ENCODE peak calls at places on chromosomes 12 and 14, in six cellular contexts. One of them, this sample, is unnamed.
A peak's percentile ranks its signal among the peaks of the same experiment; 100 is the strongest.

GRCh38 chr14:51019089-51019488 is 74.8 kb upstream of the PYGL start:
- DNase-seq in WTC11: no peak
- DNase-seq in K562: no peak
- DNase-seq in HCT116: no peak
- DNase-seq in H1: no peak
- DNase-seq in HepG2: no peak
- DNase-seq in this sample: no peak

GRCh38 chr12:81176796-81177195 is 98.9 kb downstream of the ACSS3 start:
- DNase-seq in HCT116: no peak
- DNase-seq in K562: no peak
- DNase-seq in WTC11: no peak
- DNase-seq in H1: no peak
- DNase-seq in HepG2: no peak
- DNase-seq in this sample: no peak

GRCh38 chr12:11853126-11853525 is 203.7 kb downstream of the ETV6 start:
- DNase-seq in K562: no peak
- DNase-seq in HCT116: no peak
- DNase-seq in H1: no peak
- DNase-seq in WTC11: no peak
- DNase-seq in HepG2: no peak
- DNase-seq in this sample: no peak

GRCh38 chr14:79573486-79573885 is 637.8 kb downstream of the DIO2 start:
- DNase-seq in WTC11: no peak
- DNase-seq in K562: no peak
- DNase-seq in HepG2: no peak
- DNase-seq in H1: no peak
- DNase-seq in HCT116: no peak
- DNase-seq in this sample: no peak

GRCh38 chr12:132827763-132828703 is 636 bp downstream of the GOLGA3 start:
- DNase-seq in WTC11: no peak
- DNase-seq in H1: no peak
- DNase-seq in K562: peak; percentile 53
- DNase-seq in HCT116: no peak
- DNase-seq in HepG2: peak; percentile 28
- DNase-seq in this sample: no peak

GRCh38 chr12:75660107-75660530 is 148.7 kb upstream of the KRR1 start:
- DNase-seq in K562: no peak
- DNase-seq in WTC11: no peak
- DNase-seq in H1: no peak
- DNase-seq in HepG2: no peak
- DNase-seq in HCT116: peak; percentile 99
- DNase-seq in this sample: no peak

GRCh38 chr14:32560213-32560857 is 231.2 kb downstream of the AKAP6 start:
- DNase-seq in WTC11: peak; percentile 51
- DNase-seq in HepG2: peak; percentile 82
- DNase-seq in HCT116: peak; percentile 54
- DNase-seq in K562: peak; percentile 56
- DNase-seq in H1: peak; percentile 60
- DNase-seq in this sample: no peak

GRCh38 chr14:104090071-104090748 is 4.7 kb downstream of the ASPG start:
- DNase-seq in HCT116: no peak
- DNase-seq in K562: no peak
- DNase-seq in HepG2: no peak
- DNase-seq in H1: peak; percentile 36
- DNase-seq in WTC11: no peak
- DNase-seq in this sample: no peak

GRCh38 chr14:37865719-37866549 is 270.5 kb downstream of the TTC6 start:
- DNase-seq in HepG2: peak; percentile 32
- DNase-seq in WTC11: no peak
- DNase-seq in HCT116: no peak
- DNase-seq in H1: no peak
- DNase-seq in K562: no peak
- DNase-seq in this sample: no peak

GRCh38 chr14:58969951-58970751 is 218.3 kb upstream of the DAAM1 start:
- DNase-seq in WTC11: peak; percentile 22
- DNase-seq in HepG2: no peak
- DNase-seq in H1: peak; percentile 54
- DNase-seq in HCT116: no peak
- DNase-seq in K562: peak; percentile 1
- DNase-seq in this sample: peak; percentile 43

GRCh38 chr12:118188690-118189371 is 52.9 kb downstream of the PEBP1 start:
- DNase-seq in H1: no peak
- DNase-seq in HepG2: no peak
- DNase-seq in WTC11: no peak
- DNase-seq in HCT116: no peak
- DNase-seq in K562: no peak
- DNase-seq in this sample: no peak

GRCh38 chr14:75229576-75229922 is 49.1 kb upstream of the FOS start:
- DNase-seq in WTC11: no peak
- DNase-seq in H1: no peak
- DNase-seq in K562: no peak
- DNase-seq in HCT116: no peak
- DNase-seq in HepG2: no peak
- DNase-seq in this sample: no peak

GRCh38 chr14:35158951-35159653 is 36.8 kb downstream of the PRORP start:
- DNase-seq in K562: no peak
- DNase-seq in WTC11: no peak
- DNase-seq in HCT116: no peak
- DNase-seq in HepG2: peak; percentile 44
- DNase-seq in H1: no peak
- DNase-seq in this sample: no peak

GRCh38 chr12:121653999-121654398 is 15.5 kb downstream of the MORN3 start:
- DNase-seq in HCT116: no peak
- DNase-seq in WTC11: no peak
- DNase-seq in K562: peak; percentile 79
- DNase-seq in H1: no peak
- DNase-seq in HepG2: no peak
- DNase-seq in this sample: no peak

GRCh38 chr12:119312904-119313303 is 21.6 kb upstream of the CCDC60 start:
- DNase-seq in H1: no peak
- DNase-seq in HepG2: no peak
- DNase-seq in WTC11: no peak
- DNase-seq in K562: no peak
- DNase-seq in HCT116: no peak
- DNase-seq in this sample: no peak

GRCh38 chr12:109772622-109773321 is 59.1 kb downstream of the FAM222A start:
- DNase-seq in H1: no peak
- DNase-seq in K562: no peak
- DNase-seq in WTC11: no peak
- DNase-seq in HCT116: no peak
- DNase-seq in HepG2: no peak
- DNase-seq in this sample: no peak

GRCh38 chr14:26021759-26022158 is 576.1 kb downstream of the NOVA1 start:
- DNase-seq in K562: no peak
- DNase-seq in HCT116: no peak
- DNase-seq in WTC11: no peak
- DNase-seq in H1: no peak
- DNase-seq in HepG2: no peak
- DNase-seq in this sample: no peak

GRCh38 chr12:109125791-109126190 is 9.4 kb downstream of the ACACB start:
- DNase-seq in WTC11: no peak
- DNase-seq in HCT116: no peak
- DNase-seq in HepG2: no peak
- DNase-seq in H1: no peak
- DNase-seq in K562: no peak
- DNase-seq in this sample: no peak

GRCh38 chr12:93090768-93091172 is 161.7 kb upstream of the EEA1 start:
- DNase-seq in H1: no peak
- DNase-seq in WTC11: no peak
- DNase-seq in HCT116: peak; percentile 76
- DNase-seq in K562: no peak
- DNase-seq in HepG2: no peak
- DNase-seq in this sample: no peak

GRCh38 chr12:114903394-114903748 is 219.4 kb upstream of the TBX3 start:
- DNase-seq in H1: no peak
- DNase-seq in HCT116: no peak
- DNase-seq in K562: no peak
- DNase-seq in HepG2: no peak
- DNase-seq in WTC11: no peak
- DNase-seq in this sample: no peak

GRCh38 chr12:127984386-127985055 is 282.4 kb upstream of the TMEM132C start:
- DNase-seq in HepG2: no peak
- DNase-seq in K562: no peak
- DNase-seq in H1: no peak
- DNase-seq in WTC11: no peak
- DNase-seq in HCT116: no peak
- DNase-seq in this sample: no peak

GRCh38 chr12:71636704-71637115 is 26.9 kb downstream of the ZFC3H1 start:
- DNase-seq in H1: no peak
- DNase-seq in K562: peak; percentile 70
- DNase-seq in HCT116: peak; percentile 57
- DNase-seq in WTC11: no peak
- DNase-seq in HepG2: peak; percentile 70
- DNase-seq in this sample: peak; percentile 12

GRCh38 chr14:99768381-99768780 is 24.8 kb upstream of the EML1 start:
- DNase-seq in WTC11: no peak
- DNase-seq in HCT116: no peak
- DNase-seq in H1: no peak
- DNase-seq in K562: no peak
- DNase-seq in HepG2: no peak
- DNase-seq in this sample: no peak

GRCh38 chr12:115155665-115156645 is 472.0 kb upstream of the TBX3 start:
- DNase-seq in HepG2: no peak
- DNase-seq in WTC11: no peak
- DNase-seq in H1: no peak
- DNase-seq in HCT116: no peak
- DNase-seq in K562: no peak
- DNase-seq in this sample: no peak

GRCh38 chr12:58888131-58888783 is 32.0 kb downstream of the LRIG3 start:
- DNase-seq in WTC11: no peak
- DNase-seq in K562: no peak
- DNase-seq in H1: no peak
- DNase-seq in HepG2: no peak
- DNase-seq in HCT116: no peak
- DNase-seq in this sample: no peak

GRCh38 chr12:98373019-98373554 is 142.3 kb upstream of the TMPO start:
- DNase-seq in HCT116: peak; percentile 39
- DNase-seq in HepG2: peak; percentile 30
- DNase-seq in WTC11: no peak
- DNase-seq in H1: no peak
- DNase-seq in K562: peak; percentile 65
- DNase-seq in this sample: no peak

GRCh38 chr12:121015825-121016766 is at the start of gene C12orf43:
- DNase-seq in HCT116: peak; percentile 84
- DNase-seq in H1: peak; percentile 96
- DNase-seq in HepG2: peak; percentile 91
- DNase-seq in WTC11: peak; percentile 95
- DNase-seq in K562: peak; percentile 96
- DNase-seq in this sample: peak; percentile 77

GRCh38 chr14:90616881-90617280 is 199.3 kb downstream of the TTC7B start:
- DNase-seq in H1: no peak
- DNase-seq in WTC11: no peak
- DNase-seq in HepG2: no peak
- DNase-seq in K562: peak; percentile 12
- DNase-seq in HCT116: no peak
- DNase-seq in this sample: no peak

GRCh38 chr12:93853698-93854478 is 176.7 kb downstream of the CRADD start:
- DNase-seq in HCT116: no peak
- DNase-seq in WTC11: no peak
- DNase-seq in HepG2: no peak
- DNase-seq in K562: no peak
- DNase-seq in H1: no peak
- DNase-seq in this sample: no peak

GRCh38 chr12:80170915-80171314 is 71.6 kb downstream of the OTOGL start:
- DNase-seq in HepG2: no peak
- DNase-seq in WTC11: no peak
- DNase-seq in H1: no peak
- DNase-seq in HCT116: no peak
- DNase-seq in K562: no peak
- DNase-seq in this sample: no peak

DNA sequence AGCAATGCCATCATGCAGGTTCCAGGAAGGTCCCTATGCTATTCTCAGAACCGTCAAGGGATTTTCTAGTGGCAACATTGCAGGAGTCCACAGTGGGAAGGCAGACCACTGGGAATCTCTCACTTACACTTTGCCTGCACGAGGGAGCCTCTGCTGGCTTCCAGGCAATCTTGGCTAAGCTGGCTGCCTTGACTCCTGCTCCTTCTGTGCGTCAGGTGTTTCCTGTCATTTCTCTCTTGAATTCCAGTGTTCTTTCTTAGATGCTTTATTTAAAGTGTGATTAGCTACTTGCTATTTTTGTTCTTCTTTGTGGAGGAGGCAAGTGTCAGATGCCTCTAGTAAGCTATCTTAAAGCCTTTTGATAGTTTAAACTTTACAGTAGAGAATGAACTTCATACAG is 414.1 kb upstream of the ATP2B1 start:
- DNase-seq in HCT116: no peak
- DNase-seq in H1: no peak
- DNase-seq in WTC11: no peak
- DNase-seq in K562: no peak
- DNase-seq in HepG2: no peak
- DNase-seq in this sample: no peak
- TF ChIP-seq ATF3 in HCT116: no peak
- TF ChIP-seq ATF3 in H1: no peak
- TF ChIP-seq ATF3 in WTC11: no peak
- TF ChIP-seq ATF3 in K562: no peak
- TF ChIP-seq ATF3 in HepG2: no peak
- TF ChIP-seq ATF3 in this sample: no peak

GRCh38 chr14:21169587-21169986 is 13.7 kb upstream of the OR5AU1 start:
- DNase-seq in K562: no peak
- DNase-seq in HepG2: no peak
- DNase-seq in H1: no peak
- DNase-seq in HCT116: no peak
- DNase-seq in WTC11: no peak
- DNase-seq in this sample: no peak

GRCh38 chr14:21163721-21164120 is 7.9 kb upstream of the OR5AU1 start:
- DNase-seq in WTC11: no peak
- DNase-seq in HepG2: no peak
- DNase-seq in HCT116: no peak
- DNase-seq in H1: no peak
- DNase-seq in K562: no peak
- DNase-seq in this sample: no peak

GRCh38 chr14:21171128-21171527 is 15.3 kb upstream of the OR5AU1 start:
- DNase-seq in WTC11: no peak
- DNase-seq in HepG2: no peak
- DNase-seq in H1: no peak
- DNase-seq in HCT116: no peak
- DNase-seq in K562: no peak
- DNase-seq in this sample: no peak

GRCh38 chr14:21168055-21168454 is 12.2 kb upstream of the OR5AU1 start:
- DNase-seq in HCT116: no peak
- DNase-seq in HepG2: no peak
- DNase-seq in K562: no peak
- DNase-seq in H1: no peak
- DNase-seq in WTC11: no peak
- DNase-seq in this sample: no peak
- TF ChIP-seq ATF3 in HCT116: no peak
- TF ChIP-seq ATF3 in HepG2: no peak
- TF ChIP-seq ATF3 in K562: no peak
- TF ChIP-seq ATF3 in H1: no peak
- TF ChIP-seq ATF3 in WTC11: no peak
- TF ChIP-seq ATF3 in this sample: no peak

GRCh38 chr14:95516554-95517209 is at the start of gene SYNE3:
- DNase-seq in H1: peak; percentile 58
- DNase-seq in K562: no peak
- DNase-seq in HepG2: no peak
- DNase-seq in WTC11: peak; percentile 32
- DNase-seq in HCT116: no peak
- DNase-seq in this sample: no peak
- TF ChIP-seq ATF3 in H1: no peak
- TF ChIP-seq ATF3 in K562: no peak
- TF ChIP-seq ATF3 in HepG2: no peak
- TF ChIP-seq ATF3 in WTC11: no peak
- TF ChIP-seq ATF3 in HCT116: no peak
- TF ChIP-seq ATF3 in this sample: no peak

GRCh38 chr12:8032242-8033152 is at the start of gene FOXJ2:
- DNase-seq in WTC11: peak; percentile 69
- DNase-seq in HCT116: no peak
- DNase-seq in HepG2: peak; percentile 11
- DNase-seq in K562: peak; percentile 73
- DNase-seq in H1: peak; percentile 82
- DNase-seq in this sample: no peak
- TF ChIP-seq ATF3 in WTC11: no peak
- TF ChIP-seq ATF3 in HCT116: no peak
- TF ChIP-seq ATF3 in HepG2: no peak
- TF ChIP-seq ATF3 in K562: no peak
- TF ChIP-seq ATF3 in H1: no peak
- TF ChIP-seq ATF3 in this sample: no peak